ENCODE peak calls at places on chromosomes 13 and 19, in seven cellular contexts. One of them, this sample, is unnamed.

GRCh38 chr13:49869514-49869913 is 66.6 kb downstream of the SPRYD7 start:
- DNase-seq in left kidney: peak; percentile 36
- DNase-seq in HCT116: no peak
- DNase-seq in osteocyte: no peak
- DNase-seq in NCI-H2081 treated with DMSO at 0.1 percent for 48 hours: no peak
- DNase-seq in GM12891: no peak
- DNase-seq in activated CD4-positive, alpha-beta memory T cell treated with anti-CD3 and anti-CD28 coated beads for 36 hours: no peak
- DNase-seq in this sample: no peak

GRCh38 chr13:19984430-19985218 is 26.1 kb downstream of the ZMYM2 start:
- DNase-seq in left kidney: peak; percentile 46
- DNase-seq in HCT116: peak; percentile 12
- DNase-seq in osteocyte: no peak
- DNase-seq in NCI-H2081 treated with DMSO at 0.1 percent for 48 hours: no peak
- DNase-seq in GM12891: no peak
- DNase-seq in activated CD4-positive, alpha-beta memory T cell treated with anti-CD3 and anti-CD28 coated beads for 36 hours: peak; percentile 32
- DNase-seq in this sample: peak; percentile 39

GRCh38 chr13:63085851-63086250 is 1670.2 kb upstream of the PCDH20 start:
- DNase-seq in left kidney: no peak
- DNase-seq in HCT116: no peak
- DNase-seq in osteocyte: no peak
- DNase-seq in NCI-H2081 treated with DMSO at 0.1 percent for 48 hours: no peak
- DNase-seq in GM12891: no peak
- DNase-seq in activated CD4-positive, alpha-beta memory T cell treated with anti-CD3 and anti-CD28 coated beads for 36 hours: no peak
- DNase-seq in this sample: no peak

GRCh38 chr13:40336228-40337221 is 329.9 kb downstream of the FOXO1 start:
- DNase-seq in left kidney: no peak
- DNase-seq in HCT116: no peak
- DNase-seq in osteocyte: no peak
- DNase-seq in NCI-H2081 treated with DMSO at 0.1 percent for 48 hours: no peak
- DNase-seq in GM12891: no peak
- DNase-seq in activated CD4-positive, alpha-beta memory T cell treated with anti-CD3 and anti-CD28 coated beads for 36 hours: no peak
- DNase-seq in this sample: no peak

GRCh38 chr13:40189885-40190655 is 476.4 kb downstream of the FOXO1 start:
- DNase-seq in left kidney: peak; percentile 27
- DNase-seq in HCT116: no peak
- DNase-seq in osteocyte: peak; percentile 46
- DNase-seq in NCI-H2081 treated with DMSO at 0.1 percent for 48 hours: no peak
- DNase-seq in GM12891: no peak
- DNase-seq in activated CD4-positive, alpha-beta memory T cell treated with anti-CD3 and anti-CD28 coated beads for 36 hours: no peak
- DNase-seq in this sample: no peak

GRCh38 chr13:45737571-45738002 is 35.5 kb downstream of the CBY2 start:
- DNase-seq in left kidney: no peak
- DNase-seq in HCT116: peak; percentile 16
- DNase-seq in osteocyte: no peak
- DNase-seq in NCI-H2081 treated with DMSO at 0.1 percent for 48 hours: no peak
- DNase-seq in GM12891: peak; percentile 30
- DNase-seq in activated CD4-positive, alpha-beta memory T cell treated with anti-CD3 and anti-CD28 coated beads for 36 hours: peak; percentile 42
- DNase-seq in this sample: peak; percentile 12

GRCh38 chr19:4722671-4723464 is 774 bp downstream of the DPP9 start:
- DNase-seq in left kidney: peak; percentile 36
- DNase-seq in HCT116: no peak
- DNase-seq in osteocyte: no peak
- DNase-seq in NCI-H2081 treated with DMSO at 0.1 percent for 48 hours: no peak
- DNase-seq in GM12891: peak; percentile 61
- DNase-seq in activated CD4-positive, alpha-beta memory T cell treated with anti-CD3 and anti-CD28 coated beads for 36 hours: peak; percentile 37
- DNase-seq in this sample: peak; percentile 53

GRCh38 chr19:13037718-13038117 is 42.4 kb downstream of the NFIX start:
- DNase-seq in left kidney: no peak
- DNase-seq in HCT116: no peak
- DNase-seq in osteocyte: no peak
- DNase-seq in NCI-H2081 treated with DMSO at 0.1 percent for 48 hours: no peak
- DNase-seq in GM12891: no peak
- DNase-seq in activated CD4-positive, alpha-beta memory T cell treated with anti-CD3 and anti-CD28 coated beads for 36 hours: no peak
- DNase-seq in this sample: no peak

GRCh38 chr13:111247552-111247951 is 72.9 kb upstream of the TEX29 start:
- DNase-seq in left kidney: no peak
- DNase-seq in HCT116: no peak
- DNase-seq in osteocyte: no peak
- DNase-seq in NCI-H2081 treated with DMSO at 0.1 percent for 48 hours: no peak
- DNase-seq in GM12891: no peak
- DNase-seq in activated CD4-positive, alpha-beta memory T cell treated with anti-CD3 and anti-CD28 coated beads for 36 hours: no peak
- DNase-seq in this sample: no peak

GRCh38 chr19:31220540-31220939 is 128.7 kb downstream of the TSHZ3 start:
- DNase-seq in left kidney: peak; percentile 13
- DNase-seq in HCT116: no peak
- DNase-seq in osteocyte: no peak
- DNase-seq in NCI-H2081 treated with DMSO at 0.1 percent for 48 hours: no peak
- DNase-seq in GM12891: no peak
- DNase-seq in activated CD4-positive, alpha-beta memory T cell treated with anti-CD3 and anti-CD28 coated beads for 36 hours: peak; percentile 53
- DNase-seq in this sample: peak; percentile 7

GRCh38 chr19:48874309-48875135 is 2.3 kb downstream of the PPP1R15A start:
- DNase-seq in left kidney: no peak
- DNase-seq in HCT116: no peak
- DNase-seq in osteocyte: no peak
- DNase-seq in NCI-H2081 treated with DMSO at 0.1 percent for 48 hours: no peak
- DNase-seq in GM12891: no peak
- DNase-seq in activated CD4-positive, alpha-beta memory T cell treated with anti-CD3 and anti-CD28 coated beads for 36 hours: peak; percentile 52
- DNase-seq in this sample: peak; percentile 55

GRCh38 chr13:100648354-100648753 is 26.2 kb downstream of the TMTC4 start:
- DNase-seq in left kidney: no peak
- DNase-seq in HCT116: no peak
- DNase-seq in osteocyte: no peak
- DNase-seq in NCI-H2081 treated with DMSO at 0.1 percent for 48 hours: no peak
- DNase-seq in GM12891: no peak
- DNase-seq in activated CD4-positive, alpha-beta memory T cell treated with anti-CD3 and anti-CD28 coated beads for 36 hours: no peak
- DNase-seq in this sample: no peak

GRCh38 chr13:42137856-42138537 is 89.5 kb downstream of the DGKH start:
- DNase-seq in left kidney: no peak
- DNase-seq in HCT116: no peak
- DNase-seq in osteocyte: no peak
- DNase-seq in NCI-H2081 treated with DMSO at 0.1 percent for 48 hours: no peak
- DNase-seq in GM12891: no peak
- DNase-seq in activated CD4-positive, alpha-beta memory T cell treated with anti-CD3 and anti-CD28 coated beads for 36 hours: no peak
- DNase-seq in this sample: no peak

GRCh38 chr19:45515081-45515624 is 7.9 kb downstream of the VASP start:
- DNase-seq in left kidney: no peak
- DNase-seq in HCT116: no peak
- DNase-seq in osteocyte: no peak
- DNase-seq in NCI-H2081 treated with DMSO at 0.1 percent for 48 hours: no peak
- DNase-seq in GM12891: no peak
- DNase-seq in activated CD4-positive, alpha-beta memory T cell treated with anti-CD3 and anti-CD28 coated beads for 36 hours: peak; percentile 54
- DNase-seq in this sample: no peak

GRCh38 chr13:114017966-114018365 is 44.1 kb upstream of the C13orf46 start:
- DNase-seq in left kidney: no peak
- DNase-seq in HCT116: no peak
- DNase-seq in osteocyte: no peak
- DNase-seq in NCI-H2081 treated with DMSO at 0.1 percent for 48 hours: no peak
- DNase-seq in GM12891: no peak
- DNase-seq in activated CD4-positive, alpha-beta memory T cell treated with anti-CD3 and anti-CD28 coated beads for 36 hours: no peak
- DNase-seq in this sample: no peak

GRCh38 chr19:40741527-40742390 is 8.5 kb downstream of the ACTMAP start:
- DNase-seq in left kidney: no peak
- DNase-seq in HCT116: no peak
- DNase-seq in osteocyte: no peak
- DNase-seq in NCI-H2081 treated with DMSO at 0.1 percent for 48 hours: no peak
- DNase-seq in GM12891: no peak
- DNase-seq in activated CD4-positive, alpha-beta memory T cell treated with anti-CD3 and anti-CD28 coated beads for 36 hours: no peak
- DNase-seq in this sample: no peak